ENCODE peak calls at places on chromosome 14, in nine cellular contexts. One of them, this sample, is unnamed.

GRCh38 chr14:54839681-54840080 is 62.9 kb downstream of the GCH1 start:
- DNase-seq in cardiac muscle cell: no peak
- DNase-seq in Calu3: peak; percentile 53
- DNase-seq in GM20000: no peak
- DNase-seq in testis: peak; percentile 30
- DNase-seq in pancreas: no peak
- DNase-seq in bronchial epithelial cell: peak; percentile 33
- DNase-seq in tibial nerve: peak; percentile 62
- DNase-seq in hepatocyte: peak; percentile 28
- DNase-seq in this sample: no peak

GRCh38 chr14:93790966-93791365 is 2.7 kb upstream of the PRIMA1 start:
- DNase-seq in cardiac muscle cell: no peak
- DNase-seq in Calu3: no peak
- DNase-seq in GM20000: no peak
- DNase-seq in testis: no peak
- DNase-seq in pancreas: no peak
- DNase-seq in bronchial epithelial cell: no peak
- DNase-seq in tibial nerve: no peak
- DNase-seq in hepatocyte: no peak
- DNase-seq in this sample: no peak

GRCh38 chr14:25032092-25032784 is 17.7 kb downstream of the STXBP6 start:
- DNase-seq in cardiac muscle cell: no peak
- DNase-seq in Calu3: peak; percentile 21
- DNase-seq in GM20000: no peak
- DNase-seq in testis: peak; percentile 40
- DNase-seq in pancreas: no peak
- DNase-seq in bronchial epithelial cell: no peak
- DNase-seq in tibial nerve: no peak
- DNase-seq in hepatocyte: no peak
- DNase-seq in this sample: no peak

GRCh38 chr14:99726538-99727095 is 42.5 kb downstream of the CYP46A1 start:
- DNase-seq in cardiac muscle cell: no peak
- DNase-seq in Calu3: no peak
- DNase-seq in GM20000: no peak
- DNase-seq in testis: no peak
- DNase-seq in pancreas: no peak
- DNase-seq in bronchial epithelial cell: no peak
- DNase-seq in tibial nerve: no peak
- DNase-seq in hepatocyte: no peak
- DNase-seq in this sample: no peak

GRCh38 chr14:22432348-22432976 is 156.6 kb downstream of the DAD1 start:
- DNase-seq in cardiac muscle cell: peak; percentile 36
- DNase-seq in Calu3: peak; percentile 65
- DNase-seq in GM20000: no peak
- DNase-seq in testis: peak; percentile 57
- DNase-seq in pancreas: peak; percentile 80
- DNase-seq in bronchial epithelial cell: peak; percentile 97
- DNase-seq in tibial nerve: peak; percentile 52
- DNase-seq in hepatocyte: peak; percentile 74
- DNase-seq in this sample: no peak

GRCh38 chr14:53183071-53183470 is 29.9 kb upstream of the DDHD1 start:
- DNase-seq in cardiac muscle cell: no peak
- DNase-seq in Calu3: no peak
- DNase-seq in GM20000: no peak
- DNase-seq in testis: no peak
- DNase-seq in pancreas: no peak
- DNase-seq in bronchial epithelial cell: no peak
- DNase-seq in tibial nerve: no peak
- DNase-seq in hepatocyte: no peak
- DNase-seq in this sample: no peak

GRCh38 chr14:94761999-94762377 is 7.9 kb downstream of the GSC start:
- DNase-seq in cardiac muscle cell: no peak
- DNase-seq in Calu3: no peak
- DNase-seq in GM20000: no peak
- DNase-seq in testis: no peak
- DNase-seq in pancreas: no peak
- DNase-seq in bronchial epithelial cell: no peak
- DNase-seq in tibial nerve: no peak
- DNase-seq in hepatocyte: no peak
- DNase-seq in this sample: no peak

GRCh38 chr14:40630471-40630870 is 976.2 kb upstream of the LRFN5 start:
- DNase-seq in cardiac muscle cell: no peak
- DNase-seq in Calu3: no peak
- DNase-seq in GM20000: no peak
- DNase-seq in testis: no peak
- DNase-seq in pancreas: no peak
- DNase-seq in bronchial epithelial cell: no peak
- DNase-seq in tibial nerve: no peak
- DNase-seq in hepatocyte: peak; percentile 6
- DNase-seq in this sample: no peak

GRCh38 chr14:61321385-61322010 is at the start of gene PRKCH:
- DNase-seq in cardiac muscle cell: peak; percentile 80
- DNase-seq in Calu3: peak; percentile 87
- DNase-seq in GM20000: peak; percentile 89
- DNase-seq in testis: peak; percentile 74
- DNase-seq in pancreas: peak; percentile 81
- DNase-seq in bronchial epithelial cell: peak; percentile 75
- DNase-seq in tibial nerve: peak; percentile 47
- DNase-seq in hepatocyte: peak; percentile 80
- DNase-seq in this sample: peak; percentile 50

GRCh38 chr14:64580451-64580850 is 30.7 kb downstream of the PPP1R36 start:
- DNase-seq in cardiac muscle cell: no peak
- DNase-seq in Calu3: no peak
- DNase-seq in GM20000: no peak
- DNase-seq in testis: no peak
- DNase-seq in pancreas: no peak
- DNase-seq in bronchial epithelial cell: no peak
- DNase-seq in tibial nerve: no peak
- DNase-seq in hepatocyte: no peak
- DNase-seq in this sample: no peak

GRCh38 chr14:31013841-31014240 is 11.6 kb upstream of the AP4S1 start:
- DNase-seq in cardiac muscle cell: no peak
- DNase-seq in Calu3: no peak
- DNase-seq in GM20000: no peak
- DNase-seq in testis: no peak
- DNase-seq in pancreas: no peak
- DNase-seq in bronchial epithelial cell: no peak
- DNase-seq in tibial nerve: no peak
- DNase-seq in hepatocyte: no peak
- DNase-seq in this sample: no peak

GRCh38 chr14:75254381-75254821 is 24.2 kb upstream of the FOS start:
- DNase-seq in cardiac muscle cell: no peak
- DNase-seq in Calu3: peak; percentile 56
- DNase-seq in GM20000: no peak
- DNase-seq in testis: no peak
- DNase-seq in pancreas: peak; percentile 71
- DNase-seq in bronchial epithelial cell: peak; percentile 98
- DNase-seq in tibial nerve: no peak
- DNase-seq in hepatocyte: peak; percentile 37
- DNase-seq in this sample: no peak

GRCh38 chr14:22973217-22974032 is 8.9 kb downstream of the AJUBA start:
- DNase-seq in cardiac muscle cell: peak; percentile 64
- DNase-seq in Calu3: peak; percentile 62
- DNase-seq in GM20000: peak; percentile 62
- DNase-seq in testis: peak; percentile 64
- DNase-seq in pancreas: peak; percentile 61
- DNase-seq in bronchial epithelial cell: peak; percentile 62
- DNase-seq in tibial nerve: peak; percentile 68
- DNase-seq in hepatocyte: peak; percentile 74
- DNase-seq in this sample: peak; percentile 49

GRCh38 chr14:82642425-82642824 is 1108.8 kb upstream of the SEL1L start:
- DNase-seq in cardiac muscle cell: peak; percentile 63
- DNase-seq in Calu3: no peak
- DNase-seq in GM20000: no peak
- DNase-seq in testis: peak; percentile 68
- DNase-seq in pancreas: peak; percentile 17
- DNase-seq in bronchial epithelial cell: no peak
- DNase-seq in tibial nerve: no peak
- DNase-seq in hepatocyte: peak; percentile 86
- DNase-seq in this sample: peak; percentile 27

GRCh38 chr14:68687746-68688145 is 105.1 kb downstream of the ZFP36L1 start:
- DNase-seq in cardiac muscle cell: no peak
- DNase-seq in Calu3: peak; percentile 47
- DNase-seq in GM20000: no peak
- DNase-seq in testis: no peak
- DNase-seq in pancreas: no peak
- DNase-seq in bronchial epithelial cell: peak; percentile 96
- DNase-seq in tibial nerve: no peak
- DNase-seq in hepatocyte: no peak
- DNase-seq in this sample: no peak

GRCh38 chr14:45373877-45374276 is 120.9 kb upstream of the MIS18BP1 start:
- DNase-seq in cardiac muscle cell: no peak
- DNase-seq in Calu3: no peak
- DNase-seq in GM20000: no peak
- DNase-seq in testis: no peak
- DNase-seq in pancreas: no peak
- DNase-seq in bronchial epithelial cell: no peak
- DNase-seq in tibial nerve: no peak
- DNase-seq in hepatocyte: no peak
- DNase-seq in this sample: no peak

GRCh38 chr14:84490081-84490480 is 1039.9 kb upstream of the FLRT2 start:
- DNase-seq in cardiac muscle cell: no peak
- DNase-seq in Calu3: no peak
- DNase-seq in GM20000: no peak
- DNase-seq in testis: no peak
- DNase-seq in pancreas: no peak
- DNase-seq in bronchial epithelial cell: no peak
- DNase-seq in tibial nerve: no peak
- DNase-seq in hepatocyte: no peak
- DNase-seq in this sample: no peak

GRCh38 chr14:70631948-70632347 is 9.8 kb upstream of the TTC9 start:
- DNase-seq in cardiac muscle cell: no peak
- DNase-seq in Calu3: no peak
- DNase-seq in GM20000: no peak
- DNase-seq in testis: no peak
- DNase-seq in pancreas: no peak
- DNase-seq in bronchial epithelial cell: no peak
- DNase-seq in tibial nerve: no peak
- DNase-seq in hepatocyte: no peak
- DNase-seq in this sample: no peak
- TF ChIP-seq CTCF in cardiac muscle cell: no peak
- TF ChIP-seq CTCF in Calu3: no peak
- TF ChIP-seq CTCF in GM20000: no peak
- TF ChIP-seq CTCF in testis: no peak
- TF ChIP-seq CTCF in pancreas: no peak
- TF ChIP-seq CTCF in bronchial epithelial cell: no peak
- TF ChIP-seq CTCF in tibial nerve: no peak
- TF ChIP-seq CTCF in hepatocyte: no peak
- TF ChIP-seq CTCF in this sample: no peak

DNA sequence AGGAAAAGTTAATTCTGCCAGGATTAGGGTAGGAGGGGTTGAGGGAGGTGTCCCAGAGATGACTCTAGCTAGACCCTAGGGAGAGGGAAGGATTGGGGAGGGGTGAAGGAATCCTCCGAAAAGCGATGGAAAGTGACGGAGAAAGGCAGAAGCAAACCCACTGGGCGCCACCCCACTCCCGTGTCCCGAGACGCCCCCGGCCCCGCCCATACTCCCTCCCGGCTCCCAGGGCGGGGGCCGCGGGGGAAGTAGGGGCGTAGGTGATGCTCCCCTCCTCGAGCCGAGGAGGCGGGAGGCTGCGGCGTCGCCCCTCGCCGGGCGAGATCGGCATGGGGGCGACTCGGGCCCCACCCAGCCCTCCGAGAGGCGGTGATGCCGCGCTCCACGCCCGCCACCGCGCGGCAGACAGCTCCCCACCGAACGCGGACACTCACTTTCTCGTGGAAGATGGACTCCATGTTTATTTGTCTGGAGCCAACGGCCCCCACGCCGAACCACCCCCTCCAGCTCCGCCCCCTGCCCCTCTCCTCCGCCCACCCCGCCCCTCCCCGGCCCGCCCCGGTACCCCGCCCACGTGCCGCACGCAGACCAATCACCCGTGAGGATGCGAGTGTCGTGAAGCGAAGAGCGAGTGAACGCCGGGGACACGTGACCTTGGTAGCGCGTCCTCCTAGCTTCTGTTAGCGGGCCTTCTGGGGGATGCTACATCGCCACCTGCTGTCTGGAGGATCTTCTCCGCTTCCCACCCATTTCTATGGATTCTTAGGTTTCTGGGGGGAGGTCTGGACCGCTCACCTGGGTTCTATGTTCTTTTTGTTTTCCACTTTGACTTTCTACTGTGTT is at the start of gene ATXN3:
- DNase-seq in cardiac muscle cell: peak; percentile 98
- DNase-seq in Calu3: peak; percentile 95
- DNase-seq in GM20000: peak; percentile 97
- DNase-seq in testis: peak; percentile 99
- DNase-seq in pancreas: peak; percentile 95
- DNase-seq in bronchial epithelial cell: peak; percentile 93
- DNase-seq in tibial nerve: peak; percentile 94
- DNase-seq in hepatocyte: peak; percentile 99
- DNase-seq in this sample: peak; percentile 94
- TF ChIP-seq CTCF in cardiac muscle cell: peak; percentile 81
- TF ChIP-seq CTCF in Calu3: peak; percentile 50
- TF ChIP-seq CTCF in GM20000: peak; percentile 72
- TF ChIP-seq CTCF in testis: peak; percentile 69
- TF ChIP-seq CTCF in pancreas: peak; percentile 50
- TF ChIP-seq CTCF in bronchial epithelial cell: peak; percentile 84
- TF ChIP-seq CTCF in tibial nerve: peak; percentile 82
- TF ChIP-seq CTCF in hepatocyte: peak; percentile 83
- TF ChIP-seq CTCF in this sample: no peak

GRCh38 chr14:67641902-67642749 is 22.4 kb downstream of the ARG2 start:
- DNase-seq in cardiac muscle cell: no peak
- DNase-seq in Calu3: no peak
- DNase-seq in GM20000: no peak
- DNase-seq in testis: no peak
- DNase-seq in pancreas: no peak
- DNase-seq in bronchial epithelial cell: no peak
- DNase-seq in tibial nerve: no peak
- DNase-seq in hepatocyte: no peak
- DNase-seq in this sample: no peak
- TF ChIP-seq CTCF in cardiac muscle cell: no peak
- TF ChIP-seq CTCF in Calu3: no peak
- TF ChIP-seq CTCF in GM20000: no peak
- TF ChIP-seq CTCF in testis: no peak
- TF ChIP-seq CTCF in pancreas: no peak
- TF ChIP-seq CTCF in bronchial epithelial cell: no peak
- TF ChIP-seq CTCF in tibial nerve: no peak
- TF ChIP-seq CTCF in hepatocyte: no peak
- TF ChIP-seq CTCF in this sample: no peak

GRCh38 chr14:50734950-50735697 is 67.0 kb upstream of the SAV1 start:
- DNase-seq in cardiac muscle cell: no peak
- DNase-seq in Calu3: no peak
- DNase-seq in GM20000: no peak
- DNase-seq in testis: no peak
- DNase-seq in pancreas: no peak
- DNase-seq in bronchial epithelial cell: peak; percentile 29
- DNase-seq in tibial nerve: no peak
- DNase-seq in hepatocyte: no peak
- DNase-seq in this sample: no peak
- TF ChIP-seq CTCF in cardiac muscle cell: no peak
- TF ChIP-seq CTCF in Calu3: no peak
- TF ChIP-seq CTCF in GM20000: no peak
- TF ChIP-seq CTCF in testis: no peak
- TF ChIP-seq CTCF in pancreas: no peak
- TF ChIP-seq CTCF in bronchial epithelial cell: no peak
- TF ChIP-seq CTCF in tibial nerve: no peak
- TF ChIP-seq CTCF in hepatocyte: no peak
- TF ChIP-seq CTCF in this sample: no peak